ENCODE peak calls at places on chromosomes 5 and 9, in eight cellular contexts. M is fibroblast of lung; Q is breast epithelium; W is CD8-positive, alpha-beta T cell; N is Panc1; C is H1; F is lung; O is cardiac muscle cell. B is an unnamed sample. For H3K36me3, the result is how much of the 10 kb centered on the place peaks cover.

GRCh38 chr9:74848150-74848525 is 39.6 kb downstream of the TRPM6 start:
- DNase-seq in M (no peak), Q (no peak), W (no peak), N (no peak), C (no peak), F (no peak), O (no peak), B (no peak)

GRCh38 chr9:87685871-87686519 is 39.9 kb upstream of the CTSL start:
- DNase-seq in M (peak), Q (no peak), W (no peak), N (no peak), C (no peak), F (peak), O (no peak), B (no peak)

GRCh38 chr9:88811511-88811910 is 179.8 kb upstream of the S1PR3 start:
- DNase-seq in M (no peak), Q (no peak), W (no peak), N (no peak), C (no peak), F (no peak), O (no peak), B (no peak)

GRCh38 chr9:123216387-123216786 is 52.0 kb downstream of the STRBP start:
- DNase-seq in M (peak), Q (no peak), W (no peak), N (no peak), C (no peak), F (no peak), O (no peak), B (no peak)

GRCh38 chr5:66960373-66961137 is 236.0 kb downstream of the CD180 start:
- DNase-seq in M (peak), Q (no peak), W (no peak), N (peak), C (no peak), F (no peak), O (peak), B (no peak)

GRCh38 chr5:94849821-94850736 is 231.6 kb downstream of the SLF1 start:
- DNase-seq in M (peak), Q (no peak), W (peak), N (no peak), C (no peak), F (no peak), O (peak), B (no peak)

GRCh38 chr5:135560858-135561257 is 17.9 kb downstream of the CXCL14 start:
- DNase-seq in M (peak), Q (peak), W (peak), N (peak), C (no peak), F (peak), O (peak), B (peak)

GRCh38 chr9:88801214-88801796 is 190.0 kb upstream of the S1PR3 start:
- DNase-seq in M (no peak), Q (no peak), W (no peak), N (no peak), C (no peak), F (no peak), O (no peak), B (no peak)

GRCh38 chr5:137344723-137345322 is 154.3 kb downstream of the SPOCK1 start:
- DNase-seq in M (peak), Q (no peak), W (no peak), N (peak), C (peak), F (no peak), O (peak), B (no peak)

GRCh38 chr5:59328801-59329296 is 564.7 kb downstream of the PDE4D start:
- DNase-seq in M (peak), Q (no peak), W (no peak), N (no peak), C (no peak), F (no peak), O (peak), B (no peak)

GRCh38 chr5:58451732-58452565 is 7.9 kb downstream of the PLK2 start:
- DNase-seq in M (no peak), Q (no peak), W (no peak), N (no peak), C (no peak), F (no peak), O (peak), B (no peak)

GRCh38 chr5:103139264-103139865 is 19.3 kb downstream of the PPIP5K2 start:
- DNase-seq in M (peak), Q (peak), W (peak), N (peak), C (no peak), F (peak), O (peak), B (peak)

GRCh38 chr5:99607124-99607523 is 678.3 kb upstream of the CHD1 start:
- DNase-seq in M (no peak), Q (no peak), W (no peak), N (no peak), C (no peak), F (no peak), O (no peak), B (no peak)

GRCh38 chr5:103475629-103476240 is 86.9 kb downstream of the NUDT12 start:
- DNase-seq in M (peak), Q (no peak), W (no peak), N (peak), C (no peak), F (no peak), O (peak), B (no peak)

GRCh38 chr5:1013948-1014301 is 5.3 kb downstream of the NKD2 start:
- DNase-seq in M (no peak), Q (no peak), W (no peak), N (no peak), C (no peak), F (no peak), O (no peak), B (no peak)

GRCh38 chr9:1083325-1083913 is 33.3 kb downstream of the DMRT2 start:
- DNase-seq in M (no peak), Q (no peak), W (no peak), N (no peak), C (peak), F (peak), O (peak), B (no peak)

GRCh38 chr5:151420127-151420526 is 27.3 kb upstream of the SLC36A1 start:
- DNase-seq in M (no peak), Q (no peak), W (no peak), N (no peak), C (no peak), F (no peak), O (no peak), B (no peak)

GRCh38 chr9:93028448-93029006 is 30.0 kb upstream of the SUSD3 start:
- DNase-seq in M (no peak), Q (no peak), W (peak), N (no peak), C (no peak), F (peak), O (peak), B (peak)

DNA sequence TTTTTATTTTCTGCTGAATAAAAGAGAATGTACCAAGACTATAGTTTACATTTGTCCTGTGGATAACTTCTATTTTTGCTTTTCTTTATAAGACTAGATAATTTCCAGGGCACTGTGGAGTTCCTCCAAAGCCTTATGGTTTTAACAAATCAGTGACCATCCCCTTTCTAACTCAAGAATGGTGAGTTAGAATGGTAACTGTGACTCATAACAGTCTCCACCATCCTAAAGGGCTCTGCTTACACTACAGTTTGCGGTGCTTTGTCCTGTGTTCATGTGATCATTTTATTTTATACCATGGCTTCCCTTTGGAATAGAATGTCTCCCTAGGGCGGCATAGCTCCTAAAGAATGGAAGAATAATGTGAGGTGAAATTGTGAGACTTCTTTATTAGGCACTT is 30.2 kb downstream of the WDR36 start:
- DNase-seq in M (no peak), Q (no peak), W (no peak), N (no peak), C (no peak), F (no peak), O (no peak), B (no peak)
- H3K36me3 ChIP-seq in M (under half), Q (under half), W (under half), N (half or more), C (under half), F (under half), O (half or more), B (half or more)

DNA sequence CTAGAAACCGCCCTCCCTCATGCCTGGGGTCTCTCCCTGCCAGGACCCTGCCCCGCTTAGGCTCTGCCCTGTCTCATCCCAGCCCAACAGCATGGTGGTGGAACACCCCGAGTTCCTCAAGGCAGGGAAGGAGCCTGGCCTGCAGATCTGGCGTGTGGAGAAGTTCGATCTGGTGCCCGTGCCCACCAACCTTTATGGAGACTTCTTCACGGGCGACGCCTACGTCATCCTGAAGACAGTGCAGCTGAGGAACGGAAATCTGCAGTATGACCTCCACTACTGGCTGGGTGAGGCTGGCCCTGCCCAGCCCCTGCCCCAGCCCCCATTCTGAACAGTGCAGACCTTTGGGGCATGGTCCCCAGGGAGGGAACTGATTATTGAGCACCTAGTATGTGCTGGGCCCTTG is 33.9 kb downstream of the GSN start:
- DNase-seq in M (no peak), Q (peak), W (no peak), N (no peak), C (no peak), F (no peak), O (no peak), B (no peak)
- H3K4me3 ChIP-seq in M (no peak), Q (peak), W (no peak), N (no peak), C (no peak), F (no peak), O (no peak), B (no peak)

GRCh38 chr5:132823481-132824050 is 6.9 kb downstream of the SHROOM1 start:
- DNase-seq in M (no peak), Q (no peak), W (no peak), N (no peak), C (no peak), F (no peak), O (no peak), B (no peak)

GRCh38 chr5:132825824-132826391 is 4.5 kb downstream of the SHROOM1 start:
- DNase-seq in M (no peak), Q (no peak), W (no peak), N (no peak), C (no peak), F (no peak), O (no peak), B (no peak)

GRCh38 chr5:132824426-132824825 is 6.0 kb downstream of the SHROOM1 start:
- DNase-seq in M (no peak), Q (no peak), W (no peak), N (no peak), C (no peak), F (no peak), O (no peak), B (no peak)

GRCh38 chr5:132826424-132827082 is 3.9 kb downstream of the SHROOM1 start:
- DNase-seq in M (no peak), Q (no peak), W (no peak), N (no peak), C (no peak), F (no peak), O (no peak), B (no peak)

DNA sequence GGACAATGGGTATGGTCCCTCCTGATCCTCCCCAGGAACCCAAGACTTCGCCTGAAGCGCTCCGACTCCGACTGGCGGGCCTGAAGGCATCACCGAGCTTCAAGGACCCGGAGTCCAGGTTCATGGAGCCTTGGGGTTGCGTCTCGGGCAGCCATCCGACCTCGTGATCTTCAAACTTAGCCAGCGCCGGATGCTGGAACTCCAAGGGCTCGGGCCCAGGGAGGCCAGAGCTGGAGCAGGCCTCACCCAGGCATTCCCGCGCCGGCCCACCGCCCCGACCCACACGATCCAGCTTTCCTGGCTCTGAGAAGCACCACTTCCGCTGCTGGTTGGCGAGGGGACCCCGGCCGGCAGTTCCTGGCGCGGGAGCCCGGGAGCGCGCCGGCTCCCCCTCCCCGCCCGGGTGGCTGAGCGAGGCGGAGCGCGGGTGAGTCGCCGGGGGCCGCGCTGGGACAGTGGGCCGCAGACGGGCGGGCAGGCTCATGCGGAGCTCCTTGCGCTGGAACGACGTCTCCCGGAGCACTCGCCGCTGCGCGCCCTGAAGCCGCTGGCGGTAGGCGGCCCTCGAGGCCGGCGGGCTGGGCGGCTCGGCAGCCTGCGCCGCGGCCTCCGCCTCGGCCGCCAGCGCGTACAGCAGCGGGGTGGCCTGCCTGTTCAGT is 5.2 kb downstream of the SHROOM1 start:
- DNase-seq in M (no peak), Q (no peak), W (no peak), N (no peak), C (no peak), F (no peak), O (no peak), B (no peak)
- H3K27ac ChIP-seq in M (no peak), Q (no peak), W (no peak), N (no peak), C (no peak), F (no peak), O (no peak), B (no peak)

GRCh38 chr5:143106175-143106574 is 297.3 kb downstream of the NR3C1 start:
- DNase-seq in M (peak), Q (no peak), W (no peak), N (peak), C (no peak), F (no peak), O (peak), B (no peak)
- H3K36me3 ChIP-seq in M (under half), Q (under half), W (under half), N (under half), C (under half), F (under half), O (under half), B (under half)

DNA sequence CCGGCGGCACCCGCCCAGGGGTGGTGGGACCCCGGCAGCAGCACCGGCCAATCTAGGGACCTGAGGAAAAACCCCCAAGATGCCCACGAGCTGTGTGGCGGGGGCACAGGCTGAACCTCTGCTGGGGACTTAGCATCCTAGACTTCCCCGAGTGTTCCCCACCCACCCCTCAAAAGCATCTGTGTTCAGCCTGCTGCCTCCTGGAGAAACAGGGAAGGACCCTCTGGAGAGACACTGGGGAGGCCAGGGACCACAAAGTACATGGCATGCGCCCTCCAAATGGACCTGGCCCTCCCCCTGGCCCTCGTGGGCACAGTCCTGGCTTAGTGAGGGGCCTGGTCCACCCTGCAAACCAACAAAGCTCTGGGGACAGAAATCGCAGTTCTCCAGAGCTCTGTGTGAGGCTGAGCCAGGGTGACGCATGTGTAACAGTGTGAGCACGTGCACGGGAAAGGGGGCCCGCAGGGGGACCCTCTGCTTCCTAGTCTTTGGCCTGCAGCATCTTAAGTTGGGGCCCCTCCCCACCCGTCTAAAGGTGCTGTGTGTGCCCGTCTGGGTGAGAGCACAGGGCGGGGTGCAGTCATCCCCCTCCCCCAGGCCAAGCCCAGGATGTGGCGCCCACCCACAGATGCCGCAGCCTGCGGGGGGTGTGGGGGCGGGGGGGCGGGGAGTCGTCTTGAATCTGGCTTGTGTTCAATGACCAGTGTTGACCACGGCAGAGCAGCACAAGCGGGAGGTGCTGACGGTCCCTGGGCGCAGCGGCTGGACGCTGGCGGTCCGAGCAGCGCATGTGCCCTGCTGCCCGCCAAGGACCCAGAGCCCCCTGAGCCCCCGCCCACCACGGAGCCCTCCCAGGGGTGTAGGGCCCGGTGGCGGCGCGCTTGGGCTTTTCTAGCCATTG is 668 bp upstream of the KCNT1 start:
- DNase-seq in M (peak), Q (no peak), W (peak), N (no peak), C (no peak), F (no peak), O (no peak), B (no peak)
- H3K4me3 ChIP-seq in M (no peak), Q (no peak), W (no peak), N (no peak), C (peak), F (no peak), O (peak), B (no peak)

GRCh38 chr5:31890025-31890424 is 251.1 kb downstream of the PDZD2 start:
- DNase-seq in M (no peak), Q (no peak), W (no peak), N (no peak), C (no peak), F (no peak), O (no peak), B (no peak)

GRCh38 chr5:31886206-31886605 is 247.3 kb downstream of the PDZD2 start:
- DNase-seq in M (no peak), Q (no peak), W (no peak), N (no peak), C (no peak), F (no peak), O (no peak), B (no peak)

GRCh38 chr5:31888513-31888912 is 249.6 kb downstream of the PDZD2 start:
- DNase-seq in M (no peak), Q (no peak), W (no peak), N (no peak), C (no peak), F (no peak), O (no peak), B (no peak)

GRCh38 chr5:31889131-31889561 is 250.2 kb downstream of the PDZD2 start:
- DNase-seq in M (peak), Q (no peak), W (no peak), N (no peak), C (peak), F (peak), O (no peak), B (no peak)

GRCh38 chr5:31887556-31887955 is 248.6 kb downstream of the PDZD2 start:
- DNase-seq in M (no peak), Q (no peak), W (no peak), N (no peak), C (no peak), F (no peak), O (no peak), B (no peak)
- H3K27ac ChIP-seq in M (no peak), Q (no peak), W (no peak), N (no peak), C (no peak), F (no peak), O (no peak), B (no peak)

DNA sequence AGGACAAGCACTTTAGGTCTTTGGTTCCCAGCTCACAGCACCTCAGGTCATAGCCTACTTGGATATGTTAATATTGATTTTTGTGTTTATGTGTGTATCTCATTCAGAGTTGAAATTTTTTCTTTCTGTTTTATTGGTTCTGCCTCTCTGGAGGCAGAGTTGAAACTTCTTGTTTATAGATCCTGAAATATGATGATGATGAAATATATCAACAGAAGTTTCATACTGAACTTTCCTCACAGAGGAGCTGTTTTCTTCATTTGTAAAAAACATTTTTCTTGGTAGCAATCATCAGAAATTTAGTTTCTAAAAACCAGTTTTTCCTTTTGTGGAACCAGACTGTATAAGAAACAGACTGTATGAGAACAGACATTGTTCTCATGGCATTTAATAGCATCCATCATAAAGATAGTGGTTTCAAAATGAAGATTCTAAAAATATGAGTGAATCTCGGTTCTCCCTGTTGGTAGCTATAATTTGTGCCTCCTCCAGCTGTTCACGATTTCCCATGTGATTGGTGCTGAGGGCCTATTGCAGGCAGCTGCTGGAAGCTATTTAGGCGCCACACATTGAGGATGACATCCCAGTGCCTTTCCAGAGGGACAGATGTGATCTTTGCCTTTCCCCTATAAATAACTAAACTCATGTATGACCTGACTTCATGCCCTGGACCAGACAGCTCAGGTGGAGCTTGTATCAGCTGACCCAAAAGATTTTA is 39.5 kb upstream of the CFAP157 start:
- DNase-seq in M (no peak), Q (no peak), W (no peak), N (no peak), C (no peak), F (no peak), O (no peak), B (no peak)
- H3K36me3 ChIP-seq in M (under half), Q (under half), W (under half), N (under half), C (under half), F (under half), O (under half), B (under half)

B was measured in effector memory CD4-positive, alpha-beta T cell.